ENCODE peak calls at places on chromosomes 12 and 14, in five cellular contexts. One of them, this sample, is unnamed.

GRCh38 chr12:119624971-119625370 is 31.4 kb downstream of the TMEM233 start:
- DNase-seq in Caco-2: no peak
- DNase-seq in uterus: no peak
- DNase-seq in OCI-LY7: no peak
- DNase-seq in pancreas: no peak
- DNase-seq in this sample: no peak

GRCh38 chr12:25482637-25483036 is 70.4 kb downstream of the LMNTD1 start:
- DNase-seq in Caco-2: no peak
- DNase-seq in OCI-LY7: no peak
- DNase-seq in pancreas: no peak
- DNase-seq in uterus: no peak
- DNase-seq in this sample: no peak

GRCh38 chr12:45388545-45388944 is 172.7 kb downstream of the ANO6 start:
- DNase-seq in Caco-2: peak; percentile 49
- DNase-seq in uterus: peak; percentile 51
- DNase-seq in pancreas: no peak
- DNase-seq in OCI-LY7: peak; percentile 11
- DNase-seq in this sample: peak; percentile 75

GRCh38 chr14:33127531-33127930 is 188.9 kb downstream of the NPAS3 start:
- DNase-seq in uterus: no peak
- DNase-seq in OCI-LY7: no peak
- DNase-seq in Caco-2: no peak
- DNase-seq in pancreas: no peak
- DNase-seq in this sample: no peak

GRCh38 chr12:112961536-112961935 is 16.8 kb upstream of the OAS2 start:
- DNase-seq in OCI-LY7: no peak
- DNase-seq in uterus: no peak
- DNase-seq in pancreas: no peak
- DNase-seq in Caco-2: no peak
- DNase-seq in this sample: no peak

GRCh38 chr12:52032431-52032796 is 18.8 kb upstream of the NR4A1 start:
- DNase-seq in Caco-2: no peak
- DNase-seq in uterus: peak; percentile 93
- DNase-seq in OCI-LY7: no peak
- DNase-seq in pancreas: no peak
- DNase-seq in this sample: no peak

GRCh38 chr14:63727231-63727735 is 582 bp downstream of the SGPP1 start:
- DNase-seq in Caco-2: peak; percentile 55
- DNase-seq in uterus: peak; percentile 29
- DNase-seq in OCI-LY7: peak; percentile 47
- DNase-seq in pancreas: peak; percentile 76
- DNase-seq in this sample: peak; percentile 81

GRCh38 chr12:109767991-109768900 is 54.6 kb downstream of the FAM222A start:
- DNase-seq in Caco-2: no peak
- DNase-seq in uterus: no peak
- DNase-seq in pancreas: no peak
- DNase-seq in OCI-LY7: no peak
- DNase-seq in this sample: peak; percentile 49

GRCh38 chr14:73231874-73232851 is 5.1 kb upstream of the PAPLN start:
- DNase-seq in OCI-LY7: peak; percentile 57
- DNase-seq in uterus: no peak
- DNase-seq in pancreas: no peak
- DNase-seq in Caco-2: peak; percentile 68
- DNase-seq in this sample: peak; percentile 93

GRCh38 chr12:126747530-126748149 is 1519.3 kb upstream of the TMEM132C start:
- DNase-seq in pancreas: peak; percentile 86
- DNase-seq in OCI-LY7: peak; percentile 38
- DNase-seq in uterus: no peak
- DNase-seq in Caco-2: peak; percentile 49
- DNase-seq in this sample: peak; percentile 92

GRCh38 chr14:95535226-95536021 is 574 bp downstream of the GLRX5 start:
- DNase-seq in uterus: no peak
- DNase-seq in OCI-LY7: peak; percentile 40
- DNase-seq in Caco-2: no peak
- DNase-seq in pancreas: peak; percentile 70
- DNase-seq in this sample: no peak

GRCh38 chr14:101839236-101839635 is 77.7 kb downstream of the PPP2R5C start:
- DNase-seq in pancreas: no peak
- DNase-seq in OCI-LY7: peak; percentile 88
- DNase-seq in uterus: no peak
- DNase-seq in Caco-2: no peak
- DNase-seq in this sample: no peak

GRCh38 chr14:88241810-88242209 is 81.3 kb downstream of the KCNK10 start:
- DNase-seq in OCI-LY7: no peak
- DNase-seq in uterus: no peak
- DNase-seq in pancreas: no peak
- DNase-seq in Caco-2: no peak
- DNase-seq in this sample: no peak

GRCh38 chr12:29516431-29516875 is 19.0 kb upstream of the OVCH1 start:
- DNase-seq in pancreas: no peak
- DNase-seq in uterus: no peak
- DNase-seq in Caco-2: no peak
- DNase-seq in OCI-LY7: no peak
- DNase-seq in this sample: no peak

GRCh38 chr12:88309546-88309945 is 167.4 kb downstream of the TMTC3 start:
- DNase-seq in Caco-2: no peak
- DNase-seq in OCI-LY7: no peak
- DNase-seq in pancreas: no peak
- DNase-seq in uterus: no peak
- DNase-seq in this sample: no peak

GRCh38 chr12:56632701-56633464 is 2.8 kb upstream of the BAZ2A start:
- DNase-seq in pancreas: no peak
- DNase-seq in Caco-2: no peak
- DNase-seq in uterus: no peak
- DNase-seq in OCI-LY7: peak; percentile 28
- DNase-seq in this sample: peak; percentile 59

GRCh38 chr12:1716215-1716862 is 25.5 kb downstream of the ADIPOR2 start:
- DNase-seq in uterus: no peak
- DNase-seq in pancreas: no peak
- DNase-seq in Caco-2: no peak
- DNase-seq in OCI-LY7: no peak
- DNase-seq in this sample: no peak

GRCh38 chr14:57435923-57436322 is 45.5 kb downstream of the NAA30 start:
- DNase-seq in pancreas: no peak
- DNase-seq in uterus: no peak
- DNase-seq in Caco-2: no peak
- DNase-seq in OCI-LY7: no peak
- DNase-seq in this sample: no peak

GRCh38 chr12:71661977-71662522 is 1.6 kb downstream of the ZFC3H1 start:
- DNase-seq in Caco-2: no peak
- DNase-seq in pancreas: no peak
- DNase-seq in OCI-LY7: no peak
- DNase-seq in uterus: no peak
- DNase-seq in this sample: no peak

GRCh38 chr12:101782544-101782855 is 43.2 kb upstream of the SYCP3 start:
- DNase-seq in pancreas: no peak
- DNase-seq in OCI-LY7: no peak
- DNase-seq in Caco-2: no peak
- DNase-seq in uterus: no peak
- DNase-seq in this sample: no peak

GRCh38 chr12:27226319-27226984 is 17.6 kb upstream of the STK38L start:
- DNase-seq in OCI-LY7: no peak
- DNase-seq in uterus: no peak
- DNase-seq in pancreas: no peak
- DNase-seq in Caco-2: no peak
- DNase-seq in this sample: no peak

GRCh38 chr14:80940146-80940545 is 1.4 kb downstream of the CEP128 start:
- DNase-seq in Caco-2: no peak
- DNase-seq in OCI-LY7: peak; percentile 16
- DNase-seq in uterus: no peak
- DNase-seq in pancreas: no peak
- DNase-seq in this sample: no peak

GRCh38 chr14:51873221-51873893 is 12.9 kb downstream of the GNG2 start:
- DNase-seq in uterus: no peak
- DNase-seq in pancreas: no peak
- DNase-seq in Caco-2: no peak
- DNase-seq in OCI-LY7: peak; percentile 13
- DNase-seq in this sample: no peak

GRCh38 chr12:123150273-123150803 is 552 bp downstream of the PITPNM2 start:
- DNase-seq in OCI-LY7: no peak
- DNase-seq in Caco-2: no peak
- DNase-seq in uterus: peak; percentile 43
- DNase-seq in pancreas: peak; percentile 77
- DNase-seq in this sample: peak; percentile 77

GRCh38 chr12:50558970-50559369 is 54.2 kb downstream of the DIP2B start:
- DNase-seq in pancreas: no peak
- DNase-seq in Caco-2: no peak
- DNase-seq in OCI-LY7: no peak
- DNase-seq in uterus: no peak
- DNase-seq in this sample: no peak

GRCh38 chr14:76426161-76426696 is 50.3 kb downstream of the ESRRB start:
- DNase-seq in pancreas: no peak
- DNase-seq in Caco-2: no peak
- DNase-seq in OCI-LY7: no peak
- DNase-seq in uterus: no peak
- DNase-seq in this sample: no peak

GRCh38 chr12:12336511-12336910 is 13.5 kb downstream of the MANSC1 start:
- DNase-seq in OCI-LY7: no peak
- DNase-seq in uterus: no peak
- DNase-seq in pancreas: no peak
- DNase-seq in Caco-2: no peak
- DNase-seq in this sample: no peak

GRCh38 chr12:119727600-119728436 is 59.9 kb downstream of the PRKAB1 start:
- DNase-seq in Caco-2: no peak
- DNase-seq in OCI-LY7: peak; percentile 3
- DNase-seq in uterus: no peak
- DNase-seq in pancreas: no peak
- DNase-seq in this sample: no peak

GRCh38 chr14:74089251-74090020 is 4.7 kb downstream of the LIN52 start:
- DNase-seq in OCI-LY7: no peak
- DNase-seq in pancreas: no peak
- DNase-seq in Caco-2: no peak
- DNase-seq in uterus: no peak
- DNase-seq in this sample: no peak

GRCh38 chr12:7512528-7512927 is 9.0 kb upstream of the CD163 start:
- DNase-seq in uterus: no peak
- DNase-seq in pancreas: no peak
- DNase-seq in Caco-2: peak; percentile 59
- DNase-seq in OCI-LY7: no peak
- DNase-seq in this sample: peak; percentile 80

GRCh38 chr14:74141703-74142102 is 56.9 kb downstream of the LIN52 start:
- DNase-seq in Caco-2: no peak
- DNase-seq in OCI-LY7: no peak
- DNase-seq in pancreas: no peak
- DNase-seq in uterus: no peak
- DNase-seq in this sample: no peak

GRCh38 chr14:46279776-46280175 is 371.8 kb downstream of the RPL10L start:
- DNase-seq in pancreas: no peak
- DNase-seq in uterus: no peak
- DNase-seq in Caco-2: no peak
- DNase-seq in OCI-LY7: no peak
- DNase-seq in this sample: no peak

GRCh38 chr12:67427336-67427735 is 158.2 kb downstream of the CAND1 start:
- DNase-seq in uterus: no peak
- DNase-seq in Caco-2: no peak
- DNase-seq in OCI-LY7: no peak
- DNase-seq in pancreas: no peak
- DNase-seq in this sample: no peak

GRCh38 chr14:32050839-32051238 is 26.3 kb upstream of the ARHGAP5 start:
- DNase-seq in OCI-LY7: no peak
- DNase-seq in Caco-2: no peak
- DNase-seq in uterus: no peak
- DNase-seq in pancreas: no peak
- DNase-seq in this sample: no peak

GRCh38 chr14:103456167-103456835 is 66.3 kb downstream of the CKB start:
- DNase-seq in uterus: no peak
- DNase-seq in Caco-2: no peak
- DNase-seq in pancreas: no peak
- DNase-seq in OCI-LY7: no peak
- DNase-seq in this sample: peak; percentile 65

GRCh38 chr12:72273851-72274284 is 1.7 kb downstream of the TRHDE start:
- DNase-seq in OCI-LY7: no peak
- DNase-seq in pancreas: peak; percentile 81
- DNase-seq in Caco-2: no peak
- DNase-seq in uterus: no peak
- DNase-seq in this sample: peak; percentile 75

GRCh38 chr12:12560587-12561304 is 1.9 kb downstream of the DUSP16 start:
- DNase-seq in pancreas: no peak
- DNase-seq in Caco-2: peak; percentile 82
- DNase-seq in OCI-LY7: peak; percentile 64
- DNase-seq in uterus: peak; percentile 78
- DNase-seq in this sample: peak; percentile 60

DNA sequence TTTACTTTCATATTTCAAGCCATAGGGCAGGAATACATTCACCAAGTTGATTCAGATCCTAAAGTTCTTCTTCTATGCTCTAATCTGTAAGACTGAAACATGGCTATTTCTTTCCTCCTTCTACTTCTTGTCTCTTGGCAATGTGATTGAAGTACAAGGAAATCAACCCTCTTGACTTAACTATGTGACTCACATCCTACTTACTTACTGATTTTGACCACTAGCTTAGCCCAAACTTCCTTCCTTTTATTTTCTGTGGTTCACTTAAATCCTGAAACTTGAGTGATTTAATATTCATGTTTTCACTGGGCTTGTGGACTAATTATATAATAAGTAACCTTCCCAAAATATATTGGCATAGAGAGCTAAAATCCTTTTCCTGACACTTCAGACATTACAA is 111.2 kb upstream of the NOVA1 start:
- DNase-seq in pancreas: no peak
- DNase-seq in Caco-2: no peak
- DNase-seq in uterus: no peak
- DNase-seq in OCI-LY7: no peak
- DNase-seq in this sample: no peak
- H3K4me1 ChIP-seq in pancreas: no peaks in the 10 kb centered on the region
- H3K4me1 ChIP-seq in Caco-2: no peaks in the 10 kb centered on the region
- H3K4me1 ChIP-seq in uterus: no peaks in the 10 kb centered on the region
- H3K4me1 ChIP-seq in OCI-LY7: no peaks in the 10 kb centered on the region
- H3K4me1 ChIP-seq in this sample: peaks cover 2% of the 10 kb centered on the region

GRCh38 chr14:68683326-68683725 is 109.5 kb downstream of the ZFP36L1 start:
- DNase-seq in Caco-2: no peak
- DNase-seq in uterus: no peak
- DNase-seq in pancreas: no peak
- DNase-seq in OCI-LY7: no peak
- DNase-seq in this sample: no peak
- H3K4me1 ChIP-seq in Caco-2: peaks cover 40% of the 10 kb centered on the region
- H3K4me1 ChIP-seq in uterus: no peaks in the 10 kb centered on the region
- H3K4me1 ChIP-seq in pancreas: peaks cover 53% of the 10 kb centered on the region
- H3K4me1 ChIP-seq in OCI-LY7: peaks cover 77% of the 10 kb centered on the region
- H3K4me1 ChIP-seq in this sample: no peaks in the 10 kb centered on the region

DNA sequence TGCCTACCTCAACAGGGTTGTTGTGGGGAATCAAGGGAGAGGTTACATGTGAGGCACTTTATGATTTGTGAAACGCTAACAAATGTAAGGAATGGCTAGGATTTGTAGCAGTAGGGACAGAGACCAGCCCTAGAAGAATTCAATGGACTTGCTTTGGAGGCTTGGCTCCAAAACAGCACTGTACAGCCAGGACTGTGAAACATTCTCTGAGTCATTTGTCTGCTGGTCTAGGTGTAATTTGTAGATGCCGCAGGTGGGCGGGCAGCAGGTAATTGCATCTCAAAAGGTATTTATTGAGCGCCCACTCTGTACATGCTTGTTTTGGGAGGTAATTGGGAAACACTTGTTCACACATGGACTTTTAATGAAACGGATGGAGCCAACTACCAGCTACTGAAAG is 11.4 kb downstream of the SLC7A8 start:
- DNase-seq in OCI-LY7: no peak
- DNase-seq in Caco-2: no peak
- DNase-seq in pancreas: no peak
- DNase-seq in uterus: peak; percentile 14
- DNase-seq in this sample: no peak
- H3K4me1 ChIP-seq in OCI-LY7: peaks cover 9% of the 10 kb centered on the region
- H3K4me1 ChIP-seq in Caco-2: peaks cover 73% of the 10 kb centered on the region
- H3K4me1 ChIP-seq in pancreas: peaks cover 22% of the 10 kb centered on the region
- H3K4me1 ChIP-seq in uterus: peaks cover 17% of the 10 kb centered on the region
- H3K4me1 ChIP-seq in this sample: peaks cover 16% of the 10 kb centered on the region

GRCh38 chr12:19208456-19208855 is 78.9 kb downstream of the PLEKHA5 start:
- DNase-seq in pancreas: no peak
- DNase-seq in Caco-2: no peak
- DNase-seq in uterus: no peak
- DNase-seq in OCI-LY7: no peak
- DNase-seq in this sample: no peak
- H3K4me1 ChIP-seq in pancreas: no peaks in the 10 kb centered on the region
- H3K4me1 ChIP-seq in Caco-2: peaks cover 5% of the 10 kb centered on the region
- H3K4me1 ChIP-seq in uterus: no peaks in the 10 kb centered on the region
- H3K4me1 ChIP-seq in OCI-LY7: no peaks in the 10 kb centered on the region
- H3K4me1 ChIP-seq in this sample: no peaks in the 10 kb centered on the region